ENCODE peak calls at places on chromosomes 13 and 19, in five cellular contexts. F, Y, A, V and S are unnamed samples. For H3K4me1, the result is how much of the 10 kb centered on the place peaks cover.

GRCh38 chr19:34960103-34960805 is 3.8 kb downstream of the ZNF792 start:
- DNase-seq in Y (no peak), A (no peak), V (no peak), F (no peak), S (no peak)

GRCh38 chr19:33005440-33005839 is 33.4 kb downstream of the FAAP24 start:
- DNase-seq in F (no peak), Y (no peak), V (no peak), A (no peak), S (no peak)

GRCh38 chr13:112643759-112644459 is 45.9 kb upstream of the ATP11A start:
- DNase-seq in Y (no peak), V (no peak), A (no peak), F (no peak), S (no peak)

GRCh38 chr13:61183670-61184069 is 232.0 kb downstream of the PCDH20 start:
- DNase-seq in F (no peak), A (no peak), V (no peak), Y (no peak), S (no peak)

GRCh38 chr13:45542878-45543277 is 72.7 kb downstream of the ERICH6B start:
- DNase-seq in V (no peak), A (no peak), F (no peak), Y (no peak), S (no peak)

GRCh38 chr19:56839665-56840451 is 668 bp downstream of the PEG3 start:
- DNase-seq in Y (peak), V (no peak), F (peak), A (peak), S (no peak)

GRCh38 chr13:73708393-73708985 is 425.7 kb downstream of the KLF12 start:
- DNase-seq in A (no peak), V (peak), F (no peak), Y (no peak), S (peak)

GRCh38 chr19:28374971-28375370 is 838.0 kb downstream of the UQCRFS1 start:
- DNase-seq in F (no peak), V (no peak), A (no peak), Y (no peak), S (no peak)

GRCh38 chr13:22000191-22000590 is 329.3 kb downstream of the FGF9 start:
- DNase-seq in A (no peak), Y (no peak), F (no peak), V (no peak), S (no peak)

GRCh38 chr19:44848036-44848804 is 2.1 kb downstream of the NECTIN2 start:
- DNase-seq in F (no peak), A (peak), Y (peak), V (peak), S (no peak)

GRCh38 chr13:30690282-30691188 is 44.8 kb upstream of the ALOX5AP start:
- DNase-seq in A (peak), Y (peak), V (no peak), F (peak), S (no peak)

GRCh38 chr19:57280913-57281425 is 684 bp downstream of the ZNF460 start:
- DNase-seq in F (no peak), Y (no peak), A (no peak), V (no peak), S (peak)

GRCh38 chr13:88066847-88067246 is 395.7 kb downstream of the SLITRK5 start:
- DNase-seq in A (no peak), F (no peak), V (no peak), Y (no peak), S (no peak)

GRCh38 chr19:27660428-27660827 is 1552.5 kb downstream of the UQCRFS1 start:
- DNase-seq in F (no peak), V (no peak), Y (no peak), A (no peak), S (no peak)

GRCh38 chr19:50626796-50627195 is 12.9 kb downstream of the SYT3 start:
- DNase-seq in F (no peak), Y (no peak), A (no peak), V (no peak), S (no peak)

GRCh38 chr19:55097864-55098715 is 19.3 kb downstream of the PPP1R12C start:
- DNase-seq in V (no peak), Y (no peak), F (no peak), A (peak), S (no peak)

DNA sequence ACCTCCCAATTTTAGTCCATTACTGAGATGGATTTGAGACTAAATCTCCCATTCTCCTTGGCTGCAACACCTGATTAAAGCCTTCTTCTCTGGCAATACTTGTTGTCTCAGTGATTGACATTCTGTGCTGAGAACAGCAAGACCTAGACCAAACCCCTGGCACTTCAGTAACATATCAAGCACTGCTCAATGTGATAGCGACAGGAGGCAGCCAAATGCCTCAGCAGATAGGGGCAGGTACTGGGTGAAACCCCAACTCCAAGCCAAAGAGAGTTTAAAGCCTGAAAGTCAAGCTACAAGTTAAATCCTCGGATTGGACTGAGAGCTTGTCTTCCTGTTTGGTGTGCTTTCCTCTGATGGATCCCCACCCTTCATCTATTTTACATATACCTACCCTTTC is 52.7 kb downstream of the STARD13 start:
- DNase-seq in V (no peak), F (no peak), A (no peak), Y (no peak), S (no peak)
- H3K4me1 ChIP-seq in V (under half), F (under half), A (under half), Y (under half), S (under half)

DNA sequence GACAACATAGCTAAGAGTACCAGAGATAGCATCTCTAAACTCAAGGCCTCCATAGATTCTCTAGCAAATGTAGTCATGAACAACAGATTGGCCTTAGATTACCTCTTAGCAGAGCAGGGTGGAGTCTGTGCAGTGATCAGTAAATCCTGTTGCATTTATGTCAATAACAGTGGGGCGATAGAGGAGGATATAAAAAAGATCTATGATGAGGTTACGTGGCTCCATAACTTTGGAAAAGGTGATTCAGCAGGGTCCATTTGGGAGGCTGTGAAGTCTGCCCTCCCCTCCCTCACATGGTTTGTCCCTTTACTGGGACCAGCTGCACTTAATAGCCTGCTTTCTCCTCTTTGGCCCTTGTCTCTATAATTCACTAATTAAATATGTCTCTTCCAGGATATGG is 1.4 kb downstream of the ERVV-1 start:
- DNase-seq in F (no peak), V (no peak), A (no peak), Y (no peak), S (no peak)
- H3K4me1 ChIP-seq in F (under half), V (under half), A (under half), Y (under half), S (under half)

DNA sequence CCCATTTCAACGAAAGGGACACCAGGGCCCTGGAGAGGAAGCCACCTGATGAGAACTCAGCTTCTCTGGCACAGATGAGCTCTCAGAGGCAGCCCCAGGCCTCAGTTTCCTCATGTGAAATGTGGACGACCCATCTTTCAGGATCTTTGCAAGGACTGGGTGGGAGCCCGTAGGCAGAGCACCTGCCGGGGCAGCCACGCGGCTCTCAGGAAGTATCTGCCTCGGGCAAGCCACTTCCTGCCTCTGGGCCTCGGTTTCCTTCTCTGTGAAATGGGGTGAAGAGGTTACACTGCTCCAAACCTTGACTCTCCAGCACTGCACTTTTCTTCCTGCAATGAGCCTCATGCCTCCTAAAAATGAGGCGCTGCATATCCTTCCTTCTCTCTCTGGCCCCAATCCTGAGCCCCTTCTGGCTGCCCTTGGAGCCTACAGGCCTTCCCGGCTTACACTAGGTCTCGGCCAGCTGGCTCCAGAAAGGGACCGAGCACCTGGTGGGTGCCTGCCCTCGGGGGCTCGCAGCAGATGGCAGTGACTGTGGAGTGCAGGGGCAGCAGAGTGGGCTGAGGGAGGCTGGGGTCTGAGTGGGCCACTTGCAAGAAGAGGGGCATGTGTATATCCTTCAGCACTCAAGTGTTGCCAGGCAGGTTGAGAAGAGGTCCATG is 3.5 kb downstream of the SSBP4 start:
- DNase-seq in V (no peak), Y (peak), F (no peak), A (no peak), S (no peak)
- H3K4me1 ChIP-seq in V (under half), Y (under half), F (half or more), A (under half), S (under half)

GRCh38 chr19:2633693-2634075 is 68.8 kb downstream of the GNG7 start:
- DNase-seq in Y (no peak), F (no peak), A (no peak), V (no peak), S (no peak)

GRCh38 chr19:2636897-2637683 is 65.4 kb downstream of the GNG7 start:
- DNase-seq in Y (peak), F (peak), V (peak), A (peak), S (peak)

GRCh38 chr19:2636142-2636896 is 66.2 kb downstream of the GNG7 start:
- DNase-seq in A (no peak), F (no peak), Y (no peak), V (no peak), S (no peak)

GRCh38 chr19:2634228-2634951 is 68.1 kb downstream of the GNG7 start:
- DNase-seq in V (no peak), F (no peak), A (no peak), Y (peak), S (no peak)

GRCh38 chr19:2634960-2635359 is 67.5 kb downstream of the GNG7 start:
- DNase-seq in F (no peak), A (no peak), V (no peak), Y (peak), S (no peak)
- H3K4me1 ChIP-seq in F (under half), A (under half), V (under half), Y (under half), S (under half)

GRCh38 chr13:40983725-40984669 is 35.1 kb downstream of the ELF1 start:
- DNase-seq in F (no peak), A (no peak), Y (no peak), V (no peak), S (no peak)
- H3K4me1 ChIP-seq in F (half or more), A (under half), Y (under half), V (under half), S (under half)

GRCh38 chr19:46744005-46744691 is 1.7 kb upstream of the FKRP start:
- DNase-seq in A (no peak), Y (no peak), F (no peak), V (no peak), S (no peak)

GRCh38 chr19:46745030-46745429 is 827 bp upstream of the FKRP start:
- DNase-seq in Y (no peak), F (no peak), A (no peak), V (no peak), S (no peak)

GRCh38 chr19:46739290-46739771 is 6.5 kb upstream of the FKRP start:
- DNase-seq in Y (no peak), A (peak), F (peak), V (no peak), S (no peak)

GRCh38 chr19:46737761-46738171 is 8.1 kb upstream of the FKRP start:
- DNase-seq in F (no peak), A (no peak), Y (no peak), V (no peak), S (no peak)

DNA sequence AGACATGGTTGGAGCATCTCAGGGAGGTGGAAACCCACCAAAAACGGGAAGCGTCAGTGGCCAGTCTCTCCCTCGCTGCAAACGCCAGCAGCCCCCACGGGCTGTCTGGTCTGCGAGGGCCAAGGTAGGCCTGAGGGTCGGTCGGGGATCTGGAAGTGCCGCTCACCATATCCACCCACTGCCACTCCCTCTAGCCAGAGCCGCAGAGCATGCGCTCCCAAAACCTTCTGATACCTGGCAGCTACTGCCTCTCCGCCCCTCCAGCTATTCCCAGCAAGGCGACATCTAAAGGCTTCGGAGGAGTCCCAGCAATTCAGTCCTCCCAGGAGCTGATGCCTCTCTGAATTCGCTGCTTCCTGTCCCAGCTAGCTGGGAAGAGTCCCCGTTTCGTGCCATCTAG is 4.4 kb upstream of the FKRP start:
- DNase-seq in V (no peak), F (no peak), A (no peak), Y (no peak), S (no peak)
- H3K4me1 ChIP-seq in V (under half), F (half or more), A (under half), Y (under half), S (under half)

GRCh38 chr19:40421468-40421778 is 4.4 kb downstream of the SERTAD1 start:
- DNase-seq in F (no peak), V (no peak), A (no peak), Y (no peak), S (no peak)
- H3K4me1 ChIP-seq in F (under half), V (under half), A (under half), Y (under half), S (under half)

GRCh38 chr19:1646931-1647663 is 5.3 kb downstream of the TCF3 start:
- DNase-seq in Y (no peak), A (no peak), V (no peak), F (no peak), S (no peak)
- H3K4me1 ChIP-seq in Y (under half), A (under half), V (under half), F (under half), S (under half)

GRCh38 chr19:37955986-37956385 is 49.0 kb downstream of the SIPA1L3 start:
- DNase-seq in F (no peak), Y (no peak), A (no peak), V (no peak), S (no peak)
- H3K4me1 ChIP-seq in F (under half), Y (under half), A (under half), V (under half), S (under half)